ENCODE peak calls at places on chromosomes 2 and 18, in eight cellular contexts. R is stimulated activated CD8-positive, alpha-beta memory T cell treated with anti-CD3 and anti-CD28 coated beads, Interleukin-7, amount 100 ng/mL, for 48 hours; D is left ventricle myocardium superior; V is activated CD4-positive, alpha-beta T cell treated with anti-CD3 and anti-CD28 coated beads for 1 hour; N is mammary epithelial cell; Z is MG63; L is gastrocnemius medialis; I is HS-5. O is an unnamed sample.

GRCh38 chr2:33441235-33441810 is 35.1 kb upstream of the RASGRP3 start:
- DNase-seq in R (no peak), D (peak), V (no peak), N (peak), Z (peak), L (peak), I (peak), O (no peak)

GRCh38 chr2:26035110-26035728 is 1.3 kb downstream of the RAB10 start:
- DNase-seq in R (no peak), D (no peak), V (no peak), N (peak), Z (no peak), L (no peak), I (no peak), O (no peak)

GRCh38 chr2:172098287-172098649 is 4.4 kb downstream of the DLX2 start:
- DNase-seq in R (no peak), D (no peak), V (no peak), N (no peak), Z (no peak), L (no peak), I (no peak), O (no peak)

GRCh38 chr2:12502759-12503158 is 214.0 kb upstream of the TRIB2 start:
- DNase-seq in R (peak), D (peak), V (no peak), N (no peak), Z (no peak), L (no peak), I (no peak), O (no peak)

GRCh38 chr2:105600949-105601708 is 143.6 kb upstream of the NCK2 start:
- DNase-seq in R (no peak), D (no peak), V (no peak), N (no peak), Z (no peak), L (no peak), I (no peak), O (no peak)

GRCh38 chr18:52670903-52671302 is 330.9 kb downstream of the DCC start:
- DNase-seq in R (no peak), D (no peak), V (no peak), N (peak), Z (no peak), L (no peak), I (no peak), O (no peak)

GRCh38 chr2:74503506-74504475 is 3.7 kb downstream of the PCGF1 start:
- DNase-seq in R (no peak), D (no peak), V (no peak), N (no peak), Z (no peak), L (no peak), I (no peak), O (no peak)

GRCh38 chr2:143524001-143524608 is 394.9 kb downstream of the ARHGAP15 start:
- DNase-seq in R (no peak), D (no peak), V (no peak), N (no peak), Z (no peak), L (no peak), I (no peak), O (no peak)

GRCh38 chr2:128734521-128735295 is 416.0 kb upstream of the HS6ST1 start:
- DNase-seq in R (no peak), D (peak), V (no peak), N (no peak), Z (no peak), L (no peak), I (no peak), O (no peak)

GRCh38 chr18:62587689-62588088 is 64.9 kb downstream of the ZCCHC2 start:
- DNase-seq in R (no peak), D (no peak), V (no peak), N (no peak), Z (no peak), L (no peak), I (no peak), O (no peak)

GRCh38 chr2:8488001-8488738 is 193.7 kb upstream of the ID2 start:
- DNase-seq in R (peak), D (no peak), V (peak), N (no peak), Z (no peak), L (no peak), I (no peak), O (peak)

GRCh38 chr2:218021536-218022071 is 18.8 kb upstream of the TNS1 start:
- DNase-seq in R (no peak), D (peak), V (no peak), N (no peak), Z (no peak), L (peak), I (no peak), O (no peak)

GRCh38 chr2:236745420-236746210 is 176.0 kb downstream of the ACKR3 start:
- DNase-seq in R (no peak), D (no peak), V (no peak), N (peak), Z (peak), L (no peak), I (peak), O (no peak)

GRCh38 chr18:55097406-55098170 is 138.3 kb upstream of the CCDC68 start:
- DNase-seq in R (no peak), D (no peak), V (no peak), N (no peak), Z (no peak), L (no peak), I (no peak), O (no peak)

GRCh38 chr2:45892236-45892701 is 240.8 kb downstream of the PRKCE start:
- DNase-seq in R (no peak), D (no peak), V (no peak), N (no peak), Z (no peak), L (no peak), I (no peak), O (no peak)

GRCh38 chr18:59416818-59417217 is 57.8 kb upstream of the LMAN1 start:
- DNase-seq in R (no peak), D (no peak), V (no peak), N (no peak), Z (no peak), L (no peak), I (no peak), O (no peak)

GRCh38 chr2:227617316-227618250 is at the start of gene SCYGR4:
- DNase-seq in R (no peak), D (no peak), V (no peak), N (no peak), Z (no peak), L (no peak), I (no peak), O (no peak)

GRCh38 chr2:121489944-121490585 is 40.6 kb upstream of the RNU4ATAC start:
- DNase-seq in R (no peak), D (no peak), V (no peak), N (no peak), Z (no peak), L (no peak), I (no peak), O (no peak)

GRCh38 chr2:143607446-143608110 is 478.4 kb downstream of the ARHGAP15 start:
- DNase-seq in R (no peak), D (no peak), V (no peak), N (no peak), Z (no peak), L (no peak), I (no peak), O (no peak)

GRCh38 chr2:153870308-153870707 is 1.4 kb upstream of the GALNT13 start:
- DNase-seq in R (no peak), D (no peak), V (no peak), N (no peak), Z (no peak), L (no peak), I (no peak), O (no peak)

GRCh38 chr2:2950403-2950952 is 427.1 kb downstream of the EIPR1 start:
- DNase-seq in R (no peak), D (no peak), V (no peak), N (no peak), Z (no peak), L (no peak), I (no peak), O (no peak)

GRCh38 chr18:48186084-48186798 is 222.9 kb downstream of the ZBTB7C start:
- DNase-seq in R (no peak), D (no peak), V (no peak), N (peak), Z (no peak), L (no peak), I (no peak), O (no peak)

GRCh38 chr2:29570539-29570938 is 350.8 kb downstream of the ALK start:
- DNase-seq in R (no peak), D (no peak), V (no peak), N (no peak), Z (no peak), L (no peak), I (no peak), O (no peak)

GRCh38 chr2:58527656-58528055 is 286.5 kb upstream of the FANCL start:
- DNase-seq in R (no peak), D (no peak), V (no peak), N (no peak), Z (no peak), L (no peak), I (no peak), O (no peak)

GRCh38 chr2:170030040-170030439 is 147.9 kb upstream of the MYO3B start:
- DNase-seq in R (no peak), D (no peak), V (no peak), N (no peak), Z (no peak), L (no peak), I (no peak), O (no peak)

GRCh38 chr2:8457620-8458255 is 224.1 kb upstream of the ID2 start:
- DNase-seq in R (no peak), D (no peak), V (no peak), N (no peak), Z (no peak), L (no peak), I (no peak), O (peak)

GRCh38 chr2:240786355-240786841 is 33.6 kb downstream of the KIF1A start:
- DNase-seq in R (no peak), D (peak), V (no peak), N (no peak), Z (no peak), L (no peak), I (no peak), O (no peak)